ENCODE peak calls at places on chromosomes 3 and 15, in seven cellular contexts. D is CD8-positive, alpha-beta T cell; B is OCI-LY7; X is RWPE2; G is tibial nerve; U is ascending aorta; V is Panc1. I is an unnamed sample.

GRCh38 chr3:18087963-18088362 is 337.2 kb downstream of the SATB1 start:
- DNase-seq in D (no peak), B (no peak), X (no peak), G (no peak), U (no peak), V (no peak), I (no peak)

GRCh38 chr3:4885322-4885721 is 93.9 kb upstream of the BHLHE40 start:
- DNase-seq in D (no peak), B (no peak), X (no peak), G (no peak), U (no peak), V (no peak), I (no peak)

GRCh38 chr3:141257971-141258370 is 26.3 kb downstream of the PXYLP1 start:
- DNase-seq in D (peak; percentile 23), B (no peak), X (no peak), G (no peak), U (no peak), V (no peak), I (no peak)

GRCh38 chr15:95262866-95263564 is 1031.7 kb downstream of the MCTP2 start:
- DNase-seq in D (no peak), B (no peak), X (no peak), G (no peak), U (no peak), V (no peak), I (no peak)

GRCh38 chr3:137770821-137771399 is 6.8 kb downstream of the SOX14 start:
- DNase-seq in D (no peak), B (no peak), X (no peak), G (no peak), U (no peak), V (no peak), I (no peak)

GRCh38 chr15:77418341-77419049 is 1.4 kb downstream of the PEAK1 start:
- DNase-seq in D (no peak), B (no peak), X (no peak), G (no peak), U (no peak), V (no peak), I (no peak)

GRCh38 chr3:141237701-141238521 is 6.3 kb downstream of the PXYLP1 start:
- DNase-seq in D (peak; percentile 55), B (no peak), X (no peak), G (no peak), U (no peak), V (no peak), I (no peak)

GRCh38 chr3:35664460-35664919 is 25.2 kb downstream of the ARPP21 start:
- DNase-seq in D (no peak), B (peak; percentile 97), X (peak; percentile 28), G (no peak), U (peak; percentile 70), V (no peak), I (no peak)

GRCh38 chr15:90823455-90823974 is 44.9 kb upstream of the FURIN start:
- DNase-seq in D (no peak), B (no peak), X (no peak), G (no peak), U (no peak), V (no peak), I (no peak)

DNA sequence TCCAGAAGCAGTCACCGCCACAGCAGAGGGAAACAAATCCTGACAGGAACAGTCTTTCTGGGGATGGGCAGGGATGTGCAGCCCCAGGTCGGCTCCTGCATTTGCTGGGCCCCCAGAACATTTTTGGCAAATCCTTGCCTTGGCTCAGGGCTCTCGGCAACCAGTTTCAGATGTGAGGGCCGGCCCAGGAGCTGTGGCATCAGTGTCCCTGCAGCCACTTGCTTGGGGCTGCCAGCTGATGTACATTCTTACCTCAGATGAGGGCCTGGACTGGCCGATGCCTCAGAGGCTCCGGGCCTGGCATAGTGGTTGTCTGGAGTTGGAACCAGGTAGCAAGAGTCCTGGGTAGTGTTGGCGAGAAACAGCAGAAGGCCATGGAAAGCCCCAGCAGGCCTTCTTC is 4.2 kb downstream of the CYB561D2 start:
- DNase-seq in D (no peak), B (no peak), X (no peak), G (no peak), U (no peak), V (no peak), I (no peak)
- H3K4me1 ChIP-seq in D (peaks cover 47% of the 10 kb centered on the region), B (peaks cover 52% of the 10 kb centered on the region), X (peaks cover 13% of the 10 kb centered on the region), G (peaks cover 44% of the 10 kb centered on the region), U (peaks cover 18% of the 10 kb centered on the region), V (peaks cover 17% of the 10 kb centered on the region), I (peaks cover 39% of the 10 kb centered on the region)

DNA sequence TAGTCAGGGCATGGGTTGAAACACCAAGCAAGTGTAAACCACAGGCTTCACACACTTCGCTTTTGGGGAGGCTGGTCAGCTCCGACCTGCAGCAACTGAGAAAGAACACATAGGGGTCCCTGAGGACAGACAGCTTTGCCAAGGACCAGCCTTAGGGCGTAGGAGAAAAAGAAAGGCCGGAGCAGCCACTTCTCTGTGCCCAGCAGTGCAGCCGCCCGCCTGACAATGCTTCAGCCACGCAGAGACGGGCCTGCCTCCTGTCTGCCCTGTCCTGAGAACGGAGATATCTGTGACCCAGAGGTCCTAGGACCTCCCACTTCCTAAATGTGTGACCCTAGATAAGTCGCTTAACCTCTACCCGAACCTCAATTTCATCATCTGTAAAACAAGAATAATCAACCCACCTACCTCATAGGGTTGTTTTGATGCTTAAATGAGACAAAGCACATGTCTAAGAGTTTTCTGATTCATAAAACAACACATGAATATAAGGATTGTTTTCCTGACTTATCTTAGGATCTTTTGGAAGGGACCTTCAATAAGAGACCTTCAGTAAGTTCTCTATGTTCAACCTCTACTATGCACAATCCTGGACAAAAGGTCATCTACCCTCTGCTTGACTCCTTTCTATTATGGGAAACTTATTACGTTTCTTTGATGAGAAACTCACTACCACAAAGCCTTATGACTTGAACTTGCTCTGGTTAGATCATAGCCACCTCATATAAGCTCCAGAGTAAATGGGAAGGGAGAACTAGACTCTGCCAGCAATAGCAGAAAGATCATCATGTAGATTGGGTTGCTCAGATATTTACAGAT is 32.9 kb upstream of the RFTN1 start:
- DNase-seq in D (no peak), B (no peak), X (no peak), G (no peak), U (no peak), V (no peak), I (no peak)
- H3K27ac ChIP-seq in D (no peak overlapping the region), B (no peak overlapping the region), X (no peak overlapping the region), G (no peak overlapping the region), U (no peak overlapping the region), V (no peak overlapping the region), I (no peak overlapping the region)

GRCh38 chr15:68081869-68082505 is 27.9 kb downstream of the PIAS1 start:
- DNase-seq in D (no peak), B (no peak), X (no peak), G (no peak), U (no peak), V (no peak), I (no peak)
- H3K4me1 ChIP-seq in D (peaks cover 69% of the 10 kb centered on the region), B (peaks cover 24% of the 10 kb centered on the region), X (no peaks in the 10 kb centered on the region), G (peaks cover 34% of the 10 kb centered on the region), U (peaks cover 4% of the 10 kb centered on the region), V (peaks cover 66% of the 10 kb centered on the region), I (peaks cover 22% of the 10 kb centered on the region)

DNA sequence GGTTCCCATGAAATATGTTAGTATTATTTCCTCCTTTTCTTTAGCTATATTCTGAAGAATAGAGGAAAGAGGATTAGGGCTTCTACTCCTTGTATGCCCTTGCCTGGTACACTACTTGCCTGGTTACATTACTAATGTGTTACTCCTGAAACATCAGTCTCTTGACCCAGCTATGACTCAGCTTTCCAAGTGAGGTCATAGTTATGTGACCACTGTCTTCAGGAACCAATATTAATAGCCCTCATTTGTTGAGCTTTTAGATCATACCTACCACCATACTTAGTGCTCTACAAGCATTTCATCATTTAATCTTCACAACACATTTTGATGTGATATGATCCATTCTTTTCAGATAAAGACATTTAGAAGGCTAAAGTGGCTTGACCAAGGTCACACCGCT is 60.3 kb downstream of the CMSS1 start:
- DNase-seq in D (no peak), B (no peak), X (no peak), G (no peak), U (peak; percentile 76), V (no peak), I (peak; percentile 25)
- H3K27ac ChIP-seq in D (no peak overlapping the region), B (no peak overlapping the region), X (no peak overlapping the region), G (no peak overlapping the region), U (peak overlapping the region; percentile 98), V (no peak overlapping the region), I (peak overlapping the region; percentile 99)

GRCh38 chr3:31544634-31545033 is 11.9 kb downstream of the STT3B start:
- DNase-seq in D (no peak), B (no peak), X (no peak), G (peak; percentile 17), U (no peak), V (no peak), I (no peak)

GRCh38 chr3:31542246-31542645 is 9.5 kb downstream of the STT3B start:
- DNase-seq in D (no peak), B (no peak), X (no peak), G (no peak), U (no peak), V (no peak), I (no peak)

GRCh38 chr3:31543375-31543774 is 10.7 kb downstream of the STT3B start:
- DNase-seq in D (no peak), B (no peak), X (no peak), G (no peak), U (no peak), V (no peak), I (no peak)

GRCh38 chr3:31539275-31539674 is 6.5 kb downstream of the STT3B start:
- DNase-seq in D (no peak), B (no peak), X (no peak), G (no peak), U (no peak), V (no peak), I (no peak)

GRCh38 chr3:31541102-31541501 is 8.4 kb downstream of the STT3B start:
- DNase-seq in D (no peak), B (no peak), X (no peak), G (no peak), U (no peak), V (no peak), I (no peak)
- H3K4me1 ChIP-seq in D (peaks cover 83% of the 10 kb centered on the region), B (peaks cover 42% of the 10 kb centered on the region), X (peaks cover 67% of the 10 kb centered on the region), G (peaks cover 23% of the 10 kb centered on the region), U (no peaks in the 10 kb centered on the region), V (peaks cover 17% of the 10 kb centered on the region), I (peaks cover 32% of the 10 kb centered on the region)

DNA sequence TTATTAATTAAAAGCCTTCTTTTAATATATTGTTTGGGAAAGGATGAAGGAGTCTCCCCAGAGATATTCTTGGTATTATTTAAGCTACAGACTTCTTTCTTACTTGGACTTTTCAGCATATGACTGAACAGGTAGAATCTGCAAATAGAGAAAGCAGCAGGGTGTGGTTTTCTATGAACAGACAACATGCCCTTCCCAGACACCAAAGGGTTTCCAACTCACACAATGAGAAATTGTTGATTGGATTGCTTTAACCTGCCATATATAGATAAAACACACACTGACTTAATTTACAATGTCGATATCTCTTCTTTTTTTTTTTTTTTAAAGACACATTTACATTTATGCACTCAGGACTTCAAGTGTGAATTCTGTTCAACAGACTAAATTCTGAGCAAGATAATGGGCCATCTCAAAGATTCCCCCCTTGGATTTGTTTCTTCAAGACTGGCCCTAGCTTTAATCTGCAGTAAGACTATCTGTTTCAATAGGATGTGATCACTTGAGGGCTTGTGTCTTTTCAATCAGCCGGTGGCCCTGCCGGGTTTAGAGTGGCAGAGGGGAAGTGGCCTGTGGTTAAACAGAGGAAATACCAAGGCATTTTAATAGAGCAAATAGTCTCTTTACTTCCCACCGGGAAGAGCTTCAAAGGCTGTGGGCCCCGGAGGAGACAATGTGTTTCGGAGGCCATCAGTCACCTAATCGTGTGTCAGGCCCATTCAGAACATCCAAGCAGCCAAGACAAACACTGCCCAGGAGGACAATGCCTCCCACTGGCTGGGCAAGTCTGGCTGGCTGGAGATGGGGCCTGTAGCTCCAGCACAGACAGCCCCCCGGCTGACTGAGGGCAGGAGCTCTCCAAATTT is 6.1 kb downstream of the IL17RD start:
- DNase-seq in D (no peak), B (peak; percentile 28), X (no peak), G (no peak), U (no peak), V (no peak), I (no peak)
- H3K27ac ChIP-seq in D (no peak overlapping the region), B (no peak overlapping the region), X (no peak overlapping the region), G (no peak overlapping the region), U (no peak overlapping the region), V (no peak overlapping the region), I (no peak overlapping the region)